ENCODE peak calls at places on chromosome 5, in six cellular contexts. R is mucosa of descending colon, W is fibroblast of the aortic adventitia, X is lower lobe of right lung, T is fibroblast of mammary gland, Q is foreskin fibroblast. V is an unnamed sample.

GRCh38 chr5:7615566-7616061 is 219.7 kb downstream of the ADCY2 start:
- DNase-seq in R (no peak), W (no peak), X (no peak), T (no peak), Q (no peak), V (no peak)

GRCh38 chr5:4295663-4296339 is 700.2 kb downstream of the IRX1 start:
- DNase-seq in R (no peak), W (no peak), X (no peak), T (no peak), Q (no peak), V (no peak)

GRCh38 chr5:131622633-131623032 is 12.4 kb downstream of the RAPGEF6 start:
- DNase-seq in R (no peak), W (peak), X (no peak), T (peak), Q (peak), V (no peak)

GRCh38 chr5:132736853-132737833 is at the start of gene KIF3A:
- DNase-seq in R (peak), W (peak), X (peak), T (peak), Q (peak), V (peak)

GRCh38 chr5:97062046-97062445 is 80.4 kb downstream of the LIX1 start:
- DNase-seq in R (no peak), W (no peak), X (no peak), T (no peak), Q (no peak), V (no peak)

GRCh38 chr5:127739807-127740384 is 36.7 kb downstream of the CCDC192 start:
- DNase-seq in R (no peak), W (no peak), X (no peak), T (no peak), Q (no peak), V (no peak)

GRCh38 chr5:142902188-142902965 is 132.2 kb downstream of the ARHGAP26 start:
- DNase-seq in R (no peak), W (no peak), X (no peak), T (no peak), Q (no peak), V (no peak)

GRCh38 chr5:136005371-136005770 is 23.4 kb upstream of the TGFBI start:
- DNase-seq in R (no peak), W (no peak), X (no peak), T (no peak), Q (no peak), V (no peak)

GRCh38 chr5:5178121-5178520 is 38.0 kb downstream of the ADAMTS16 start:
- DNase-seq in R (no peak), W (no peak), X (no peak), T (no peak), Q (no peak), V (no peak)

GRCh38 chr5:172801184-172801671 is 30.2 kb upstream of the DUSP1 start:
- DNase-seq in R (no peak), W (peak), X (no peak), T (peak), Q (peak), V (no peak)

GRCh38 chr5:72402959-72403628 is 82.9 kb downstream of the PTCD2 start:
- DNase-seq in R (peak), W (peak), X (no peak), T (peak), Q (no peak), V (no peak)

GRCh38 chr5:126044111-126044668 is 379.0 kb upstream of the GRAMD2B start:
- DNase-seq in R (peak), W (peak), X (no peak), T (no peak), Q (no peak), V (no peak)

GRCh38 chr5:74762599-74762998 is 4.3 kb downstream of the GFM2 start:
- DNase-seq in R (no peak), W (peak), X (no peak), T (peak), Q (peak), V (no peak)

GRCh38 chr5:173458819-173459218 is 130.6 kb upstream of the STC2 start:
- DNase-seq in R (no peak), W (peak), X (no peak), T (peak), Q (peak), V (no peak)

GRCh38 chr5:106964102-106964501 is 706.6 kb downstream of the EFNA5 start:
- DNase-seq in R (no peak), W (no peak), X (no peak), T (no peak), Q (peak), V (no peak)

GRCh38 chr5:109873687-109874086 is 184.0 kb downstream of the MAN2A1 start:
- DNase-seq in R (no peak), W (no peak), X (peak), T (no peak), Q (no peak), V (no peak)

GRCh38 chr5:1850324-1851154 is 32.2 kb downstream of the IRX4 start:
- DNase-seq in R (no peak), W (no peak), X (no peak), T (no peak), Q (no peak), V (no peak)

GRCh38 chr5:157463621-157464407 is 3.8 kb downstream of the NIPAL4 start:
- DNase-seq in R (no peak), W (no peak), X (no peak), T (peak), Q (peak), V (no peak)

GRCh38 chr5:63923914-63924313 is 38.3 kb downstream of the HTR1A start:
- DNase-seq in R (peak), W (no peak), X (no peak), T (no peak), Q (no peak), V (no peak)

GRCh38 chr5:13215370-13215769 is 729.1 kb downstream of the DNAH5 start:
- DNase-seq in R (no peak), W (no peak), X (no peak), T (no peak), Q (no peak), V (no peak)

GRCh38 chr5:109917154-109917546 is 227.4 kb downstream of the MAN2A1 start:
- DNase-seq in R (no peak), W (no peak), X (no peak), T (no peak), Q (no peak), V (no peak)

GRCh38 chr5:63032343-63032742 is 453.7 kb downstream of the LRRC70 start:
- DNase-seq in R (no peak), W (no peak), X (no peak), T (no peak), Q (no peak), V (no peak)

GRCh38 chr5:35773936-35774335 is 82.8 kb upstream of the IL7R start:
- DNase-seq in R (no peak), W (peak), X (no peak), T (peak), Q (peak), V (no peak)

GRCh38 chr5:7849531-7850240 is 1.2 kb downstream of the CFAP90 start:
- DNase-seq in R (peak), W (no peak), X (no peak), T (no peak), Q (no peak), V (no peak)

GRCh38 chr5:93954421-93955069 is 213.1 kb upstream of the POU5F2 start:
- DNase-seq in R (no peak), W (no peak), X (no peak), T (no peak), Q (no peak), V (no peak)

GRCh38 chr5:176609724-176610429 is at the start of gene GPRIN1:
- DNase-seq in R (peak), W (peak), X (peak), T (peak), Q (peak), V (no peak)

GRCh38 chr5:179916523-179916922 is 8.8 kb upstream of the TBC1D9B start:
- DNase-seq in R (no peak), W (no peak), X (no peak), T (no peak), Q (no peak), V (no peak)

GRCh38 chr5:54637654-54638053 is 120.1 kb downstream of the SNX18 start:
- DNase-seq in R (no peak), W (peak), X (no peak), T (no peak), Q (no peak), V (no peak)

GRCh38 chr5:173954671-173955605 is 34.0 kb upstream of the C5orf47 start:
- DNase-seq in R (no peak), W (peak), X (no peak), T (peak), Q (peak), V (no peak)

GRCh38 chr5:38465045-38465444 is 91.4 kb downstream of the LIFR start:
- DNase-seq in R (no peak), W (no peak), X (no peak), T (peak), Q (peak), V (no peak)

GRCh38 chr5:180353226-180353962 is at the start of gene GFPT2:
- DNase-seq in R (peak), W (peak), X (peak), T (peak), Q (peak), V (peak)

GRCh38 chr5:139268364-139269202 is 25.0 kb upstream of the MATR3 start:
- DNase-seq in R (peak), W (no peak), X (no peak), T (no peak), Q (no peak), V (no peak)
- TF ChIP-seq CTCF in R (no peak), W (no peak), X (peak), T (no peak), Q (peak), V (no peak)

DNA sequence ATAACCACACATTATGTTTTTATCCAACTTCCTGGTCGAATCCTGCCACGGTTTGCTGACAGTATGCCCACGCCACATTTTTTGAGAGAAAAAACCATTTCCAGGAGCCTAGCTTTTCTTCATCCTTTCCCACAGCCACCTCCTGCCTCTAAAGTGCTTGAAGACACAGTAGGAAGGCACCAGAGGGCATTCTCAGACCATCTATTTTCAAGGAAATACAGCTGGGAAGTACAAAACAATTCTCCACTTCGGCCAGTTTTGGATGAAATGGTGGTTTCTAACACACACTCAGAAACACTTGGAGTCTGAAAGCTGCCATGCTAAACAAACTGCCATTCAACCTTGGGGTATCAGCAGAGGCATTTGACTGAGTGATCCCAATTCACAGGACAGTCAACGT is 86.3 kb upstream of the RPS23 start:
- DNase-seq in R (peak), W (peak), X (no peak), T (peak), Q (peak), V (no peak)
- TF ChIP-seq CTCF in R (no peak), W (peak), X (peak), T (peak), Q (peak), V (no peak)

GRCh38 chr5:140828402-140828737 is 610 bp downstream of the PCDHA6 start:
- DNase-seq in R (no peak), W (no peak), X (no peak), T (no peak), Q (no peak), V (no peak)
- TF ChIP-seq CTCF in R (no peak), W (no peak), X (no peak), T (no peak), Q (no peak), V (no peak)

GRCh38 chr5:130198927-130199326 is 294.7 kb downstream of the CHSY3 start:
- DNase-seq in R (peak), W (peak), X (no peak), T (peak), Q (no peak), V (no peak)
- TF ChIP-seq CTCF in R (no peak), W (peak), X (no peak), T (peak), Q (peak), V (no peak)

GRCh38 chr5:138752341-138752950 is 779 bp upstream of the CTNNA1 start:
- DNase-seq in R (peak), W (peak), X (no peak), T (no peak), Q (peak), V (no peak)
- TF ChIP-seq CTCF in R (no peak), W (peak), X (no peak), T (no peak), Q (no peak), V (no peak)

GRCh38 chr5:15687401-15687800 is 187.4 kb downstream of the FBXL7 start:
- DNase-seq in R (no peak), W (no peak), X (no peak), T (no peak), Q (no peak), V (no peak)

GRCh38 chr5:15682566-15682965 is 182.6 kb downstream of the FBXL7 start:
- DNase-seq in R (no peak), W (no peak), X (no peak), T (peak), Q (no peak), V (no peak)

GRCh38 chr5:15682122-15682521 is 182.1 kb downstream of the FBXL7 start:
- DNase-seq in R (no peak), W (no peak), X (no peak), T (no peak), Q (no peak), V (no peak)

DNA sequence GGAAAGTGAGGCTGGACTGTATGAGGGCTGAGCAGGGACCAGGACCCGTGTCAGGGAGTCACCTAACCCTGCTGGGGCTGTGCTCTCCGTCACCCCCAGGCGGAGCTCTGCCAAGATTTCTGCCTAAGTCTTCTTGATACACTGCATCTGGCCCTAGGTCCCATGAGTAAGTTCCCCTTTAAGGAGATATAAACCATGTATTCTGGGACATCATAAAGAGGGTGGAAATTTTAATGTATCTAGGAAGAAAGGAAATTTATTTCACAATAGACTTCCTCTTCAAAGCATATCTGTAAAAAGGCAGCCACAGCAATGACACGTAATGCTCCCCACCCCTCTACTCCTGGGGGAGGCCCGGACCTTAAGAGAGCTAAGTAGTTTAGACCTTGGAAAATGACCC is 183.4 kb downstream of the FBXL7 start:
- DNase-seq in R (peak), W (no peak), X (no peak), T (no peak), Q (no peak), V (no peak)
- TF ChIP-seq CTCF in R (no peak), W (peak), X (peak), T (no peak), Q (peak), V (no peak)

DNA sequence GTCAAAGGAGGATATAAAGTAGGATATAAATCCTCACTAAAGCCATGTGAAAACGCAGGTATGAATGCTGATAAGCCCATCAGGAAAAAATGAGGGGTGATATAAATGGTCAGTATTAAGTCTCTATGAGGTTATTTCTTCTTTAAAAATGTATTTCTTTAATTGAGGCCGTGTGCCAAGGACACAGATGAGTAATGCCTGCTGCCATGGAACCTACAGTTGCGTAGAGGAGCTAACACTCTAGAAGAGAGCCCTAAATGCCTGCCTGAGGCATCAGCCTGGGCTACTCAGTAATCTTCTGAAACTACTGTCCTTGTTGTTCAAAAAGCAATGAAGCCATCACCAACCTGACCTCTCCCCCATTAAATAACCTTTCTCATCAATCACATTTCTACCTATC is 84.9 kb downstream of the KLHL3 start:
- DNase-seq in R (no peak), W (peak), X (no peak), T (peak), Q (no peak), V (no peak)
- TF ChIP-seq CTCF in R (no peak), W (no peak), X (no peak), T (no peak), Q (no peak), V (no peak)